ENCODE peak calls at places on chromosomes 5 and 9, in ten cellular contexts. Q is skeletal muscle cell; R is fibroblast of the aortic adventitia; C is BJ; D is cardiac fibroblast; P is left lung; I is CD4-positive, CD25-positive, alpha-beta regulatory T cell; W is choroid plexus epithelial cell; A is fibroblast of lung; Y is astrocyte of the spinal cord. X is an unnamed sample.

GRCh38 chr9:112091805-112092204 is 83.3 kb downstream of the SUSD1 start:
- DNase-seq in R (peak), D (peak), Q (no peak), I (peak), W (peak), C (no peak), P (no peak), Y (peak), A (peak), X (no peak)

GRCh38 chr9:73871636-73872035 is 625.5 kb upstream of the RORB start:
- DNase-seq in R (no peak), P (no peak), D (no peak), I (no peak), Q (no peak), Y (no peak), C (no peak), A (no peak), W (no peak), X (no peak)

GRCh38 chr5:100901851-100902341 is 1.2 kb downstream of the ST8SIA4 start:
- DNase-seq in P (peak), A (peak), I (peak), R (no peak), Q (no peak), D (peak), C (no peak), W (no peak), Y (peak), X (peak)

GRCh38 chr5:83927140-83927733 is 206.6 kb upstream of the HAPLN1 start:
- DNase-seq in I (peak), A (peak), D (peak), Q (no peak), C (no peak), W (peak), R (peak), P (no peak), Y (peak), X (peak)

GRCh38 chr9:21576331-21577189 is 94.4 kb upstream of the IFNE start:
- DNase-seq in D (peak), R (peak), A (peak), C (peak), P (no peak), I (peak), Y (peak), W (peak), Q (peak), X (no peak)

GRCh38 chr9:113184509-113184908 is 33.7 kb downstream of the SLC31A2 start:
- DNase-seq in I (no peak), R (no peak), P (no peak), C (no peak), A (no peak), D (peak), W (peak), Y (no peak), Q (no peak), X (no peak)

GRCh38 chr5:177529247-177529901 is 12.6 kb upstream of the DDX41 start:
- DNase-seq in A (no peak), P (no peak), C (no peak), Q (no peak), W (no peak), R (no peak), D (no peak), Y (no peak), I (no peak), X (no peak)

GRCh38 chr5:125129151-125129806 is 382.8 kb upstream of the ZNF608 start:
- DNase-seq in W (no peak), D (peak), R (peak), C (no peak), Y (no peak), I (no peak), A (peak), Q (no peak), P (no peak), X (no peak)

GRCh38 chr5:55037046-55037771 is 13.2 kb downstream of the GZMK start:
- DNase-seq in A (peak), W (peak), C (no peak), D (peak), I (peak), Q (no peak), Y (peak), P (no peak), R (peak), X (peak)

GRCh38 chr9:34675048-34675714 is 12.7 kb upstream of the CCL27 start:
- DNase-seq in Y (peak), P (no peak), C (no peak), D (peak), A (peak), W (peak), R (peak), I (peak), Q (no peak), X (peak)

GRCh38 chr9:129990269-129991005 is 52.6 kb downstream of the FNBP1 start:
- DNase-seq in C (no peak), P (no peak), D (no peak), Q (no peak), I (peak), R (no peak), A (no peak), Y (no peak), W (no peak), X (no peak)

GRCh38 chr9:79801459-79801858 is 229.7 kb downstream of the TLE4 start:
- DNase-seq in A (no peak), Y (no peak), W (no peak), C (no peak), P (no peak), R (no peak), Q (no peak), D (no peak), I (no peak), X (peak)

GRCh38 chr5:53019320-53019719 is 30.2 kb downstream of the ITGA2 start:
- DNase-seq in Q (no peak), R (peak), P (no peak), C (no peak), I (no peak), D (peak), W (peak), Y (peak), A (peak), X (no peak)

GRCh38 chr5:154740957-154741356 is 14.2 kb upstream of the LARP1 start:
- DNase-seq in Q (no peak), C (no peak), R (peak), I (no peak), W (peak), P (no peak), D (no peak), Y (peak), A (peak), X (no peak)

GRCh38 chr9:6133346-6134063 is 82.1 kb upstream of the IL33 start:
- DNase-seq in I (peak), Q (no peak), R (no peak), P (no peak), D (peak), W (peak), Y (peak), C (no peak), A (no peak), X (peak)

GRCh38 chr5:126462239-126463014 is 39.2 kb downstream of the GRAMD2B start:
- DNase-seq in C (no peak), A (no peak), I (no peak), D (peak), P (no peak), Y (no peak), R (peak), W (peak), Q (no peak), X (no peak)

GRCh38 chr5:157808043-157808442 is 50.9 kb downstream of the CLINT1 start:
- DNase-seq in P (no peak), R (no peak), D (no peak), W (no peak), I (no peak), C (no peak), Q (no peak), Y (no peak), A (no peak), X (no peak)

GRCh38 chr5:14444988-14445387 is 136.6 kb upstream of the OTULINL start:
- DNase-seq in Q (no peak), R (peak), P (no peak), I (no peak), D (peak), Y (no peak), W (no peak), A (no peak), C (no peak), X (no peak)

GRCh38 chr5:51388488-51389325 is 5.5 kb downstream of the ISL1 start:
- DNase-seq in A (no peak), I (no peak), W (no peak), Q (no peak), P (no peak), R (no peak), C (no peak), D (no peak), Y (no peak), X (no peak)

GRCh38 chr5:142402752-142403318 is 78.0 kb upstream of the SPRY4 start:
- DNase-seq in Q (no peak), C (no peak), P (no peak), I (no peak), A (no peak), R (no peak), D (no peak), Y (no peak), W (no peak), X (no peak)

GRCh38 chr9:78131969-78132687 is 100.5 kb upstream of the GNAQ start:
- DNase-seq in I (no peak), P (no peak), C (no peak), A (no peak), Q (no peak), D (peak), Y (peak), R (no peak), W (peak), X (no peak)

GRCh38 chr5:72681781-72682180 is 134.7 kb upstream of the TNPO1 start:
- DNase-seq in D (no peak), Q (no peak), R (no peak), A (no peak), I (no peak), Y (no peak), C (no peak), W (no peak), P (no peak), X (no peak)

GRCh38 chr9:124602632-124603031 is 95.4 kb upstream of the NR5A1 start:
- DNase-seq in R (no peak), D (no peak), Y (no peak), P (no peak), I (no peak), C (no peak), Q (no peak), W (no peak), A (no peak), X (no peak)

GRCh38 chr5:126745259-126745992 is 31.5 kb upstream of the LMNB1 start:
- DNase-seq in C (no peak), Y (no peak), D (no peak), R (no peak), Q (no peak), I (no peak), W (no peak), P (no peak), A (no peak), X (no peak)

GRCh38 chr5:3602713-3603502 is 7.3 kb downstream of the IRX1 start:
- DNase-seq in W (peak), D (peak), Y (peak), I (no peak), P (peak), C (no peak), Q (no peak), R (no peak), A (no peak), X (no peak)

GRCh38 chr9:134522502-134522848 is 119.1 kb upstream of the COL5A1 start:
- DNase-seq in D (no peak), Q (no peak), A (no peak), Y (no peak), R (no peak), I (no peak), P (no peak), C (no peak), W (no peak), X (no peak)

GRCh38 chr9:137621131-137621757 is 2.4 kb downstream of the EHMT1 start:
- DNase-seq in I (peak), W (peak), P (peak), R (no peak), A (peak), D (peak), Q (no peak), Y (no peak), C (no peak), X (peak)

GRCh38 chr9:289121-289520 is 74.5 kb downstream of the DOCK8 start:
- DNase-seq in P (no peak), Q (no peak), R (no peak), D (no peak), C (no peak), I (no peak), Y (no peak), A (no peak), W (no peak), X (no peak)

GRCh38 chr9:120474579-120475243 is 105.3 kb downstream of the CDK5RAP2 start:
- DNase-seq in I (no peak), W (peak), C (no peak), A (peak), D (peak), R (peak), Q (no peak), P (no peak), Y (no peak), X (no peak)
- H3K4me3 ChIP-seq in I (no peak), W (peak), C (no peak), A (no peak), D (no peak), R (no peak), Q (no peak), P (no peak), Y (no peak), X (no peak)

GRCh38 chr5:68252678-68253520 is 37.3 kb downstream of the PIK3R1 start:
- DNase-seq in Q (no peak), Y (peak), R (peak), D (peak), C (no peak), I (peak), A (peak), W (peak), P (no peak), X (peak)

GRCh38 chr5:68253612-68254341 is 38.2 kb downstream of the PIK3R1 start:
- DNase-seq in R (peak), D (no peak), W (no peak), A (peak), C (no peak), Y (no peak), I (no peak), P (no peak), Q (no peak), X (no peak)

GRCh38 chr5:68257207-68257606 is 41.7 kb downstream of the PIK3R1 start:
- DNase-seq in Y (no peak), P (no peak), I (no peak), R (no peak), C (no peak), A (no peak), W (no peak), Q (no peak), D (no peak), X (no peak)

GRCh38 chr5:68258531-68258930 is 43.0 kb downstream of the PIK3R1 start:
- DNase-seq in I (peak), C (no peak), Y (no peak), D (no peak), A (no peak), P (no peak), Q (no peak), W (no peak), R (no peak), X (no peak)

DNA sequence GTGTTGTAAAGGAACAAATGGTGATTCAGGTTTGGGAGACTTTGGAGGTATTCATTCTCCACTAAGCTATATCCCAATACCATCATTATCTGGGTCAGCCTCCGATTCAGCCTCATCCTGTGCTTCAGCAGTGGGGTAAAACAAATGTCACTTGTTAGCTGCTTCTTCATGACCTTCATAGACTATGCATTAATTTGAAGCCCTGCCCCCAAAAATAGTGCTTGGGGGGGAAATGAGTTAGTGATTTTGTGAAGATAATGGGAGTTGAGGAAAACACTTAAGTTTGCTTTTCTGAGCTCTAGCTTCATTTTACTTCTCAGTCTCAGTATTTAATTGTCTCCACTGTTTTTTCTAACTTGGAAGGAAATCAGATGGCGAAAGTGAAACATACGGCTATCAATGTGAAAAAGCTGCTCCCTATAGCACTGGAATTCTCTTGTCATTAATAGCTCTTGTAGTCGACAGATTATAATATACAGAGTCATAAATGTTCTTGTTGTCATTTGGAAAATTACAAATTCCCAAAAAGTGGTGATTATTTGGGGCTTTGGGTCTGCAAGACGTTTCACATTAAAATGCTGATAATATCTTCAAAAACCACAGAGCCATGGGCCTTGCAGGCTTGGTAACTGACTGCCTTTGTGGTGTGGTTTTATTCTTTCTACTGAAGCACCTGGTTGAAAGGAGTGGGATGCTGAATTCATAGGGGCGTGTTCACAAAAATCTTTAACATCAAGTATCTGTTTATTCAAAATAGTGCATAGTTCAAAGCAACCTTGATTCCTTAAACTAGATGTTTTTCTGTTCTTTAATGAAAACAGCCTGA is 40.0 kb downstream of the PIK3R1 start:
- DNase-seq in R (no peak), W (no peak), A (no peak), C (no peak), Q (no peak), I (peak), Y (no peak), P (no peak), D (no peak), X (peak)
- H3K4me3 ChIP-seq in R (no peak), W (no peak), A (no peak), C (no peak), Q (no peak), I (peak), Y (no peak), P (no peak), D (no peak), X (peak)

DNA sequence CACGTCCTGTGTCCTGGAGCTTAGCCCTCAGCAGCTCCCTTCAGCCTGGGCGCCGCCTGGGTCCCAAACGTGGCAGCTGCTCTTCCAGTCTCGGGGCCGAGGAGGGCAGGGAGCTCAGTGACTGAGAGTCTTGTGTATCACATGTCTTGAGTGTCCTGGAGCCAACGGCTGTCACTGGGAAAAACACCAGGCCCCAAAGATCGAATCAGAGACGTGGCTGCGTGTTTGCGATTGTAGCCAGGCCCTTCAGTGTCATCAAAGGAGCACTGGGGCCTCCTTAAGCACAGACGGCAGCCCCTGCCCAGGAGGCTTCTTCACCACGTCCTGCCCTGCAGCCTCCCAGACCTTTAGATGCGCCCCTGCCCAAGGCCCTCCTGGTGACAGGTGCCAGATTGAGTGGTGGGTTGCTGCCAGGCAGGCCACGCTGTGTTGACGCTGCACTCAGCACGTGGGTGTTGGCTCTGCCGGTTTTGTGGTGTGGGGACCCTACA is 5.7 kb upstream of the EXOC3 start:
- DNase-seq in W (no peak), I (no peak), Q (no peak), C (no peak), D (no peak), A (no peak), Y (no peak), P (no peak), R (peak), X (no peak)
- H3K4me3 ChIP-seq in W (no peak), I (no peak), Q (no peak), C (no peak), D (no peak), A (no peak), Y (no peak), P (no peak), R (no peak), X (no peak)

DNA sequence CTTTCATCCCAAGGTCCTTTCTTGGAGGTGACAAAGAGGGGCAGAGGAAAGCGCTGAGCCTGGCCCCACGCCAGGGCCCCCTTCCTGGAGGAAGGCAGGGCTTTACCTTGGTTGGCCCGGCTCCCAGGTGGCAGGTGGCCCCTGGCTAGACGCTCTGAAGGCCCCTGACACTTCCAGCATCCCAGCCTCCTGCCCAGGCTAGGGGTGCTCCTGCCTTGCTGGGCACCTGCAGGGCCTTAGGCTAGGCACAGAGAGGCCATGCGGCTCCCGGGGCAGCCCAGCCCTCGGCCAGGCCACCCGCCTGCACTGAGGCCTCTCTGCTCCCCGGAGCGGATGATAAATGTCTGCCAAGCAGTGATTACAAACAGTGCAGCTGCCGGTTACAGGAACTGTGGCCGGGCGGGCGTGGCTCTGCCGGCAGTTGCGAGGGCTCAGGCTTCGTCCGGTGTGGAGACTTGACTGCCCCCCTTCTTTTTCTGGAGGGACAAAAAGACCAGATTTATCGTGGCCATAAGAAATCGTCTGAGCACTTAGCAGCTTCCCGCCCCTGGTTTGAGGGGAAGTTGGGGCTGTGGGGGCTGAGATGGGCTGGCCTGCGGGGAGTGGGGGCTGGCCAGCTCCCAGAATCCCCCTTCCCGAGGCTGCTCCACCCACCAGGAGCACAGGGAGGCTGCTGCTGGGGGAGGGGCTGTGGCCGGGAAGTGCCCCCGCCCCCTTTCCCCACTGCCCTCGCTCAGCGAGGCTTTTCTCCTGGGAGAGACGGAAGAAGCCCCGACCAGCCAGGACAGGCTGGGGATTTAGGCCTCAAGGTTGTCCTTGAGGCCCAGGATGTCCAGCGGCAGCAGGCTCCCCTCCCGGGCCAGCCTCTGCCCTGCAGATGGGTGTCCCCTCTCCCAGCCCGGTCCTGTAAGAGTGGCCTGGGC is 31.6 kb upstream of the UBAC1 start:
- DNase-seq in A (peak), P (peak), Q (peak), C (peak), I (peak), D (peak), R (peak), W (peak), Y (peak), X (no peak)
- H3K4me3 ChIP-seq in A (no peak), P (peak), Q (peak), C (peak), I (no peak), D (peak), R (peak), W (peak), Y (no peak), X (no peak)

DNA sequence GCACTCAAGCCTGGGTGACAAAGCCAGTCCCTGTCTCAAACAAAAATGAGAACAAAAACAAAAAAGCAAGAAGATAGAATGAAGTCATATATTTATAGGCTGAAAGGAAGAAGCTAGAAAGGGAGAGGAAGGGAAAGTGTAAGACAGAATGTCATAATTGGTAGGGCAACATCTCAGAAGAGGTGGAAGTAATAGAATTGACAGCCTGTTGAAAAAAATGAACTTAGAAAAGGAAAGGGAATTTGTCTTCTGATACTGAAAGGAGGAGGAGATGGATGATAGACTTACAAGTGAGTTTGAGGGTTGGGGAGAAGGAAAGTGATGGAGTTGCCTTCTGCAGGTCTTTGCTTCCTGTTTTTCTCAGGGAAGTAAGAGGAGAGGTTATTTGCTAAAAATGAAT is 32.3 kb downstream of the CARD6 start:
- DNase-seq in C (no peak), A (no peak), D (no peak), Q (no peak), P (no peak), R (no peak), Y (no peak), W (no peak), I (no peak), X (no peak)
- H3K4me3 ChIP-seq in C (no peak), A (no peak), D (no peak), Q (no peak), P (no peak), R (no peak), Y (no peak), W (no peak), I (no peak), X (no peak)